ENCODE peak calls at places on chromosomes 7 and 10, in seven cellular contexts. I is amygdala; F is NCI-H1092; U is HS-27A; D is stimulated activated CD8-positive, alpha-beta memory T cell treated with anti-CD3 and anti-CD28 coated beads, Interleukin-12 subunit alpha, Interleukin-12 subunit beta, amount 100 ng/mL, for 4 hours; S is adrenal gland; Y is T-cell. K is an unnamed sample.
A peak's percentile ranks its signal among the peaks of the same experiment; 100 is the strongest.

GRCh38 chr10:102268333-102268999 is 23.1 kb downstream of the GBF1 start:
- DNase-seq in I (no peak), F (no peak), S (no peak), D (no peak), U (no peak), Y (no peak), K (no peak)

GRCh38 chr10:43362191-43362839 is 9.1 kb upstream of the FXYD4 start:
- DNase-seq in U (no peak), S (peak; percentile 98), D (peak; percentile 84), Y (peak; percentile 92), I (peak; percentile 88), F (peak; percentile 94), K (peak; percentile 94)

GRCh38 chr10:34736976-34737771 is 77.9 kb downstream of the PARD3 start:
- DNase-seq in D (no peak), U (no peak), I (no peak), S (no peak), Y (no peak), F (no peak), K (no peak)

GRCh38 chr7:108486291-108486966 is 30.2 kb upstream of the NRCAM start:
- DNase-seq in Y (no peak), S (no peak), I (no peak), D (no peak), U (no peak), F (no peak), K (no peak)

GRCh38 chr7:87934699-87935372 is 785 bp downstream of the ADAM22 start:
- DNase-seq in F (peak; percentile 59), S (peak; percentile 47), Y (peak; percentile 18), I (peak; percentile 25), D (no peak), U (no peak), K (peak; percentile 7)

GRCh38 chr10:10677479-10677878 is 340.2 kb upstream of the CELF2 start:
- DNase-seq in F (no peak), S (peak; percentile 53), D (no peak), U (peak; percentile 26), Y (no peak), I (no peak), K (peak; percentile 35)

GRCh38 chr10:43673471-43673870 is 24.8 kb upstream of the ZNF32 start:
- DNase-seq in U (no peak), S (no peak), I (no peak), Y (no peak), F (no peak), D (no peak), K (no peak)

GRCh38 chr7:131602994-131603372 is 46.6 kb upstream of the PODXL start:
- DNase-seq in D (no peak), Y (no peak), U (no peak), I (no peak), S (no peak), F (no peak), K (no peak)

GRCh38 chr7:156559001-156559400 is 81.6 kb upstream of the RNF32 start:
- DNase-seq in U (no peak), F (no peak), D (no peak), S (peak; percentile 49), I (no peak), Y (no peak), K (no peak)

K was measured in NCI-H774.